ENCODE peak calls at places on chromosomes 4 and X, in six cellular contexts. One of them, this sample, is unnamed. For H3K4me1, the result is how much of the 10 kb centered on the place peaks cover.

GRCh38 chr4:101114936-101115372 is 232.4 kb downstream of the PPP3CA start:
- DNase-seq in CD8-positive, alpha-beta memory T cell: no peak
- DNase-seq in transverse colon: no peak
- DNase-seq in suprapubic skin: no peak
- DNase-seq in endodermal cell: peak
- DNase-seq in stomach: no peak
- DNase-seq in this sample: no peak

GRCh38 chr4:187209921-187210613 is 486.4 kb upstream of the FAT1 start:
- DNase-seq in CD8-positive, alpha-beta memory T cell: no peak
- DNase-seq in transverse colon: no peak
- DNase-seq in suprapubic skin: no peak
- DNase-seq in endodermal cell: no peak
- DNase-seq in stomach: no peak
- DNase-seq in this sample: no peak

GRCh38 chr4:25174674-25175073 is 14.4 kb upstream of the SEPSECS start:
- DNase-seq in CD8-positive, alpha-beta memory T cell: no peak
- DNase-seq in transverse colon: no peak
- DNase-seq in suprapubic skin: no peak
- DNase-seq in endodermal cell: no peak
- DNase-seq in stomach: no peak
- DNase-seq in this sample: no peak

GRCh38 chr4:57320217-57320616 is 210.0 kb upstream of the IGFBP7 start:
- DNase-seq in CD8-positive, alpha-beta memory T cell: no peak
- DNase-seq in transverse colon: no peak
- DNase-seq in suprapubic skin: no peak
- DNase-seq in endodermal cell: no peak
- DNase-seq in stomach: no peak
- DNase-seq in this sample: no peak

GRCh38 chr4:8728536-8729407 is 136.2 kb downstream of the CPZ start:
- DNase-seq in CD8-positive, alpha-beta memory T cell: no peak
- DNase-seq in transverse colon: peak
- DNase-seq in suprapubic skin: peak
- DNase-seq in endodermal cell: peak
- DNase-seq in stomach: peak
- DNase-seq in this sample: peak

GRCh38 chr4:76752911-76753494 is 144.9 kb downstream of the SOWAHB start:
- DNase-seq in CD8-positive, alpha-beta memory T cell: no peak
- DNase-seq in transverse colon: no peak
- DNase-seq in suprapubic skin: no peak
- DNase-seq in endodermal cell: no peak
- DNase-seq in stomach: no peak
- DNase-seq in this sample: no peak

GRCh38 chr4:48129307-48130014 is 4.6 kb downstream of the TXK start:
- DNase-seq in CD8-positive, alpha-beta memory T cell: no peak
- DNase-seq in transverse colon: peak
- DNase-seq in suprapubic skin: no peak
- DNase-seq in endodermal cell: peak
- DNase-seq in stomach: no peak
- DNase-seq in this sample: peak

GRCh38 chr4:23903859-23904438 is 14.1 kb upstream of the PPARGC1A start:
- DNase-seq in CD8-positive, alpha-beta memory T cell: no peak
- DNase-seq in transverse colon: no peak
- DNase-seq in suprapubic skin: no peak
- DNase-seq in endodermal cell: no peak
- DNase-seq in stomach: peak
- DNase-seq in this sample: no peak

GRCh38 chrX:46582964-46583363 is 9.4 kb downstream of the CHST7 start:
- DNase-seq in CD8-positive, alpha-beta memory T cell: no peak
- DNase-seq in transverse colon: no peak
- DNase-seq in suprapubic skin: no peak
- DNase-seq in endodermal cell: no peak
- DNase-seq in stomach: no peak
- DNase-seq in this sample: no peak

GRCh38 chr4:40214038-40214437 is 17.2 kb downstream of the RHOH start:
- DNase-seq in CD8-positive, alpha-beta memory T cell: peak
- DNase-seq in transverse colon: no peak
- DNase-seq in suprapubic skin: no peak
- DNase-seq in endodermal cell: no peak
- DNase-seq in stomach: no peak
- DNase-seq in this sample: no peak

GRCh38 chrX:35351795-35352483 is 409.3 kb downstream of the FAM47B start:
- DNase-seq in CD8-positive, alpha-beta memory T cell: no peak
- DNase-seq in transverse colon: no peak
- DNase-seq in suprapubic skin: no peak
- DNase-seq in endodermal cell: no peak
- DNase-seq in stomach: no peak
- DNase-seq in this sample: no peak

GRCh38 chr4:56118845-56119244 is 170.1 kb downstream of the CEP135 start:
- DNase-seq in CD8-positive, alpha-beta memory T cell: no peak
- DNase-seq in transverse colon: no peak
- DNase-seq in suprapubic skin: no peak
- DNase-seq in endodermal cell: no peak
- DNase-seq in stomach: no peak
- DNase-seq in this sample: no peak

GRCh38 chrX:28205905-28206304 is 224.7 kb upstream of the DCAF8L1 start:
- DNase-seq in CD8-positive, alpha-beta memory T cell: no peak
- DNase-seq in transverse colon: no peak
- DNase-seq in suprapubic skin: no peak
- DNase-seq in endodermal cell: no peak
- DNase-seq in stomach: no peak
- DNase-seq in this sample: no peak

GRCh38 chr4:146442801-146443200 is 78.9 kb downstream of the SLC10A7 start:
- DNase-seq in CD8-positive, alpha-beta memory T cell: no peak
- DNase-seq in transverse colon: no peak
- DNase-seq in suprapubic skin: no peak
- DNase-seq in endodermal cell: no peak
- DNase-seq in stomach: no peak
- DNase-seq in this sample: no peak

GRCh38 chr4:53767503-53767902 is 176.2 kb upstream of the LNX1 start:
- DNase-seq in CD8-positive, alpha-beta memory T cell: no peak
- DNase-seq in transverse colon: no peak
- DNase-seq in suprapubic skin: no peak
- DNase-seq in endodermal cell: no peak
- DNase-seq in stomach: no peak
- DNase-seq in this sample: no peak

GRCh38 chr4:172042714-172043114 is 229.5 kb downstream of the GALNTL6 start:
- DNase-seq in CD8-positive, alpha-beta memory T cell: no peak
- DNase-seq in transverse colon: no peak
- DNase-seq in suprapubic skin: no peak
- DNase-seq in endodermal cell: no peak
- DNase-seq in stomach: no peak
- DNase-seq in this sample: no peak

GRCh38 chr4:6682862-6683590 is 10.7 kb upstream of the S100P start:
- DNase-seq in CD8-positive, alpha-beta memory T cell: no peak
- DNase-seq in transverse colon: no peak
- DNase-seq in suprapubic skin: no peak
- DNase-seq in endodermal cell: no peak
- DNase-seq in stomach: no peak
- DNase-seq in this sample: no peak

GRCh38 chr4:6688879-6689505 is 4.7 kb upstream of the S100P start:
- DNase-seq in CD8-positive, alpha-beta memory T cell: peak
- DNase-seq in transverse colon: peak
- DNase-seq in suprapubic skin: no peak
- DNase-seq in endodermal cell: peak
- DNase-seq in stomach: peak
- DNase-seq in this sample: peak

GRCh38 chr4:6684656-6685055 is 9.0 kb upstream of the S100P start:
- DNase-seq in CD8-positive, alpha-beta memory T cell: no peak
- DNase-seq in transverse colon: no peak
- DNase-seq in suprapubic skin: no peak
- DNase-seq in endodermal cell: no peak
- DNase-seq in stomach: no peak
- DNase-seq in this sample: no peak

GRCh38 chr4:6687947-6688878 is 5.5 kb upstream of the S100P start:
- DNase-seq in CD8-positive, alpha-beta memory T cell: no peak
- DNase-seq in transverse colon: no peak
- DNase-seq in suprapubic skin: no peak
- DNase-seq in endodermal cell: peak
- DNase-seq in stomach: no peak
- DNase-seq in this sample: no peak

DNA sequence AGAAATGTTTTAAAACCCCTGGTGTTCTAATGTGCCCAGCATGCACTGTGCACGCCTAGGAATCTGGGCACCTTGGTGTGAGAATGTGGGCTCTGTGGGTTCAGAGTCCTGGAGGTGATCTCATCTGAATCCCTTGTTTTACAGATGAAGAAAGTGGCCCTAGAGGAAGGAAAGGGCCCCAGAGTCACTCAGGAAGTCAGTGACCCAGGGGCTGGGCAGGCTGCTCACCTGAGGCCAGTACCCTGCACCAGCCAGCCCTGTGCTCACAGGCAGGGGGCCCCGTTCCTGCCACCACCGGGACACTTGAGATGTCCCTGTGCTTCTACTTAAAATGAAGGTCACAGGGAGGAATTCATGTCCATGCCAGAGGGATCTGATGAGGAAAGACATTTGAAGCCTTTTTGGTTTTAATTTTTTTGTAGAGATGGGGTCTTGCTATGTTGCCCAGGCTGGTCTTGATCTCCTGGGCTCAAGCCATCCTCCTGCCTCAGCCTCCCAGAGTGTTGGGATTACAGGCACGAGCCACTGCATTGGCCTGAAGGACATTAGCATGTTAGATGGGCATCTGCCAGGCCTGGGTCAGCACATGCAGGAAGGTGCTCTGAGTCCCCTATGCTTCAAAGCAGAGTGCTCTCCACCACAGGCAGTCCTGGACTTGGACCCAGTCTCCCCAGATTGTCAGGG is 7.4 kb upstream of the S100P start:
- DNase-seq in CD8-positive, alpha-beta memory T cell: no peak
- DNase-seq in transverse colon: no peak
- DNase-seq in suprapubic skin: no peak
- DNase-seq in endodermal cell: no peak
- DNase-seq in stomach: no peak
- DNase-seq in this sample: no peak
- H3K4me1 ChIP-seq in CD8-positive, alpha-beta memory T cell: under half
- H3K4me1 ChIP-seq in transverse colon: under half
- H3K4me1 ChIP-seq in suprapubic skin: under half
- H3K4me1 ChIP-seq in endodermal cell: under half
- H3K4me1 ChIP-seq in stomach: under half
- H3K4me1 ChIP-seq in this sample: under half

GRCh38 chrX:106899841-106900240 is 3.3 kb downstream of the RIPPLY1 start:
- DNase-seq in CD8-positive, alpha-beta memory T cell: no peak
- DNase-seq in transverse colon: no peak
- DNase-seq in suprapubic skin: no peak
- DNase-seq in endodermal cell: no peak
- DNase-seq in stomach: no peak
- DNase-seq in this sample: no peak

GRCh38 chrX:106902684-106903083 is 457 bp downstream of the RIPPLY1 start:
- DNase-seq in CD8-positive, alpha-beta memory T cell: no peak
- DNase-seq in transverse colon: no peak
- DNase-seq in suprapubic skin: no peak
- DNase-seq in endodermal cell: no peak
- DNase-seq in stomach: no peak
- DNase-seq in this sample: no peak

GRCh38 chrX:106903291-106903820 is at the start of gene RIPPLY1:
- DNase-seq in CD8-positive, alpha-beta memory T cell: no peak
- DNase-seq in transverse colon: no peak
- DNase-seq in suprapubic skin: no peak
- DNase-seq in endodermal cell: no peak
- DNase-seq in stomach: no peak
- DNase-seq in this sample: no peak

GRCh38 chrX:106901341-106901740 is 1.8 kb downstream of the RIPPLY1 start:
- DNase-seq in CD8-positive, alpha-beta memory T cell: no peak
- DNase-seq in transverse colon: no peak
- DNase-seq in suprapubic skin: no peak
- DNase-seq in endodermal cell: no peak
- DNase-seq in stomach: no peak
- DNase-seq in this sample: no peak

DNA sequence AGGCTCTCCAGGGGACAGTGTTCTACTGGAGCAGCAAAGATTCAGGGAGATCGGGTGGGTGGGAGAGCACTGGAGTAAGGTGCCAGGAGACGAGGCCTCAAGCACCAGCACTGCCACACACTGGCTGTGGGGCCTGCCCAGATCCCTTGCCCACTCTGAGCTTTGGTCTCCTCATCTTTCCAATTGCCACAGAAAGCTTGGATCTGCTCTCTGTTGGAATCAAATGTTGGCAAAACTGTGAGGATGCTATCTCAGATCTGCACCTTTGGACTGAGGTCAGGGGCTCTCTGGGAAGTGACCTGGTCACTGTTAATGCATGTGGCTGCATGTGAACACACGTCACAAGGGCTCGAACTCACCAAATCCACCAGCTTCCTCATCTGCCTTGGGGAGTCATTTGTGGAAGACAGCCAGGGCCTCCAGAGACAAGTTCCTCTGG is 1.3 kb downstream of the RIPPLY1 start:
- DNase-seq in CD8-positive, alpha-beta memory T cell: no peak
- DNase-seq in transverse colon: no peak
- DNase-seq in suprapubic skin: no peak
- DNase-seq in endodermal cell: no peak
- DNase-seq in stomach: no peak
- DNase-seq in this sample: no peak
- H3K4me1 ChIP-seq in CD8-positive, alpha-beta memory T cell: under half
- H3K4me1 ChIP-seq in transverse colon: under half
- H3K4me1 ChIP-seq in suprapubic skin: under half
- H3K4me1 ChIP-seq in endodermal cell: under half
- H3K4me1 ChIP-seq in stomach: under half
- H3K4me1 ChIP-seq in this sample: under half

DNA sequence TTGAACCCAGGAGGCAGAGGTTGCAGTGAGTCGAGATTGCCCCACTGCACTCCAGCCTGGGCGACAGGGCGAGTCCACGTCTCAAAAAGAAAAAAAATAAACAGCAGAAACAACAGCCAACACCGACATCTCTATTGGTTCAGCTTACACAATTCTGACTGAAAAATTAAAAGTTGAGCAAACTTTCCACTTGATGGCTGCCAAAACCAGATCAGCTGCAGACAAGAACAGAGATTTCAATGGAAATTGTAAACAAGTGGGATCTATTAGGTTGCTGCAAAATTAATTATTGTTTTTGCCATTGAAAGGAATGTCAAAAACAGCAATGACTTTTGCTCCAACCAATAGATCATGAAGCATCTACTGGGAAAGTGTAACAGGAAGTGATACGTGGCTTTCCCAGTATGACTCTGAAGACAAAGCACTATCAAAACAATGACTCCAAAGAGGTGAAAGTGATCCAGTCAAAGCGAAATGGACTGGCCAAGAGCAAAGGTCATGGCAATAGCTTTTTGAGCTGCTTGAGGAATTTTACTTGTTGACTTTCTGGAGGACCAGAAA is 26.3 kb downstream of the UPF3B start:
- DNase-seq in CD8-positive, alpha-beta memory T cell: no peak
- DNase-seq in transverse colon: no peak
- DNase-seq in suprapubic skin: no peak
- DNase-seq in endodermal cell: no peak
- DNase-seq in stomach: no peak
- DNase-seq in this sample: no peak
- H3K4me1 ChIP-seq in CD8-positive, alpha-beta memory T cell: under half
- H3K4me1 ChIP-seq in transverse colon: under half
- H3K4me1 ChIP-seq in suprapubic skin: under half
- H3K4me1 ChIP-seq in endodermal cell: under half
- H3K4me1 ChIP-seq in stomach: under half
- H3K4me1 ChIP-seq in this sample: under half

DNA sequence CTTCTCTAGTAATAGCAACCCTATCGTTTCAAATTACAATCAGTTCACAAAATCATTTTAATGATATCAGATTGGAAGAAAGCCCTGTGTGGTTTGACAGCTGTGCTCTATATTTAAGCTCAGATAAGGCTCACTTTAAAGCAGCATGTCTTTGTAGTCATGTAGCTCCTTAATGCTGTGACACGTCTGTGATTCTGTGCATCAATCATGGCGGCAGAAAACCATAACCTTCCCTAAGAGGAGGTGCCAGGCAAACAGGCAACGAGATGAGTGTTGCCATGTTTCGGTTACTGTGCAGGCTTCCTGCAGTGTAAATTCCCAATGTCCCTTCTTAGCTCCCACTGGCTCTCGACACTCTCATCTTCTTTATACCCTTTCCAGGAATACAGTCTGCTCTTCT is 212.7 kb downstream of the GRID2 start:
- DNase-seq in CD8-positive, alpha-beta memory T cell: no peak
- DNase-seq in transverse colon: no peak
- DNase-seq in suprapubic skin: no peak
- DNase-seq in endodermal cell: no peak
- DNase-seq in stomach: no peak
- DNase-seq in this sample: no peak
- H3K4me1 ChIP-seq in CD8-positive, alpha-beta memory T cell: under half
- H3K4me1 ChIP-seq in transverse colon: under half
- H3K4me1 ChIP-seq in suprapubic skin: under half
- H3K4me1 ChIP-seq in endodermal cell: under half
- H3K4me1 ChIP-seq in stomach: under half
- H3K4me1 ChIP-seq in this sample: under half